ENCODE peak calls at places on chromosome X, in seven cellular contexts. One of them, this sample, is unnamed.

GRCh38 chrX:107597264-107597663 is 31.0 kb upstream of the PRPS1 start:
- DNase-seq in mesendoderm: no peak
- DNase-seq in H9: no peak
- DNase-seq in neuronal stem cell: no peak
- DNase-seq in H1: no peak
- DNase-seq in IMR-90: no peak
- DNase-seq in trophoblast cell: no peak
- DNase-seq in this sample: no peak

GRCh38 chrX:108736509-108737479 is at the start of gene IRS4:
- DNase-seq in mesendoderm: peak
- DNase-seq in H9: peak
- DNase-seq in neuronal stem cell: peak
- DNase-seq in H1: peak
- DNase-seq in IMR-90: no peak
- DNase-seq in trophoblast cell: peak
- DNase-seq in this sample: peak

GRCh38 chrX:2490634-2491033 is 10.1 kb downstream of the DHRSX start:
- DNase-seq in mesendoderm: no peak
- DNase-seq in H9: no peak
- DNase-seq in neuronal stem cell: no peak
- DNase-seq in H1: no peak
- DNase-seq in IMR-90: no peak
- DNase-seq in trophoblast cell: no peak
- DNase-seq in this sample: no peak

GRCh38 chrX:109931677-109932076 is 71.2 kb upstream of the TMEM164 start:
- DNase-seq in mesendoderm: no peak
- DNase-seq in H9: no peak
- DNase-seq in neuronal stem cell: no peak
- DNase-seq in H1: no peak
- DNase-seq in IMR-90: no peak
- DNase-seq in trophoblast cell: no peak
- DNase-seq in this sample: no peak

GRCh38 chrX:13750204-13750603 is 15.7 kb downstream of the OFD1 start:
- DNase-seq in mesendoderm: peak
- DNase-seq in H9: no peak
- DNase-seq in neuronal stem cell: no peak
- DNase-seq in H1: no peak
- DNase-seq in IMR-90: peak
- DNase-seq in trophoblast cell: peak
- DNase-seq in this sample: peak

GRCh38 chrX:21865436-21865835 is 9.6 kb downstream of the YY2 start:
- DNase-seq in mesendoderm: no peak
- DNase-seq in H9: no peak
- DNase-seq in neuronal stem cell: no peak
- DNase-seq in H1: no peak
- DNase-seq in IMR-90: peak
- DNase-seq in trophoblast cell: no peak
- DNase-seq in this sample: no peak

GRCh38 chrX:16311671-16312070 is 144.4 kb downstream of the MAGEB17 start:
- DNase-seq in mesendoderm: peak
- DNase-seq in H9: no peak
- DNase-seq in neuronal stem cell: no peak
- DNase-seq in H1: no peak
- DNase-seq in IMR-90: no peak
- DNase-seq in trophoblast cell: peak
- DNase-seq in this sample: no peak

GRCh38 chrX:22122510-22122909 is 90.4 kb downstream of the PHEX start:
- DNase-seq in mesendoderm: no peak
- DNase-seq in H9: no peak
- DNase-seq in neuronal stem cell: no peak
- DNase-seq in H1: no peak
- DNase-seq in IMR-90: peak
- DNase-seq in trophoblast cell: no peak
- DNase-seq in this sample: peak

GRCh38 chrX:1453951-1454785 is 1.5 kb upstream of the ASMTL start:
- DNase-seq in mesendoderm: peak
- DNase-seq in H9: peak
- DNase-seq in neuronal stem cell: peak
- DNase-seq in H1: peak
- DNase-seq in IMR-90: peak
- DNase-seq in trophoblast cell: peak
- DNase-seq in this sample: peak

GRCh38 chrX:9847071-9847470 is 60.8 kb downstream of the SHROOM2 start:
- DNase-seq in mesendoderm: no peak
- DNase-seq in H9: no peak
- DNase-seq in neuronal stem cell: no peak
- DNase-seq in H1: no peak
- DNase-seq in IMR-90: peak
- DNase-seq in trophoblast cell: peak
- DNase-seq in this sample: peak

GRCh38 chrX:27619975-27620374 is 29.8 kb downstream of the DCAF8L2 start:
- DNase-seq in mesendoderm: peak
- DNase-seq in H9: no peak
- DNase-seq in neuronal stem cell: no peak
- DNase-seq in H1: no peak
- DNase-seq in IMR-90: peak
- DNase-seq in trophoblast cell: no peak
- DNase-seq in this sample: peak

GRCh38 chrX:107429090-107429489 is 20.4 kb upstream of the FRMPD3 start:
- DNase-seq in mesendoderm: peak
- DNase-seq in H9: peak
- DNase-seq in neuronal stem cell: no peak
- DNase-seq in H1: peak
- DNase-seq in IMR-90: peak
- DNase-seq in trophoblast cell: peak
- DNase-seq in this sample: peak

DNA sequence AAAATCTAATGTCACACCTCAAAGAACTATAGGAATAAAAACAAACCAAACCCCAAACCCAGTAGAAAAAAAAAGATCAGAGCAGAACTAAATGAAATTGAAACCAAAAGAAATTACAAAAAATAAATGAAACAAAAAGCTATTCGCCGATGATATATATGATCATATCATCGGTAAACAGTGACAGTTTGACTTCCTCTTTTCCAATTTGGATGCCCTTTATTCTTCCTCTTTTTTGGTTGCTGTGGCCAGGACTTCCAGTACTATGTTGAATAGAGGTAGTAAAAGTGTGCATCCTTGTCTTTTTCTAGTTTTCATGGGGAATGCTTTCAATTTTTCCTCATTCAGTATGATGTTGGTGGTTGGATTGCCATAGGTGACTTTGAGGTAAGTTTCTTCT is 215.3 kb upstream of the AR start:
- DNase-seq in mesendoderm: no peak
- DNase-seq in H9: no peak
- DNase-seq in neuronal stem cell: no peak
- DNase-seq in H1: no peak
- DNase-seq in IMR-90: no peak
- DNase-seq in trophoblast cell: no peak
- DNase-seq in this sample: no peak
- H2BK5ac ChIP-seq in mesendoderm: no peak
- H2BK5ac ChIP-seq in H9: no peak
- H2BK5ac ChIP-seq in neuronal stem cell: no peak
- H2BK5ac ChIP-seq in H1: no peak
- H2BK5ac ChIP-seq in IMR-90: no peak
- H2BK5ac ChIP-seq in trophoblast cell: no peak
- H2BK5ac ChIP-seq in this sample: no peak

DNA sequence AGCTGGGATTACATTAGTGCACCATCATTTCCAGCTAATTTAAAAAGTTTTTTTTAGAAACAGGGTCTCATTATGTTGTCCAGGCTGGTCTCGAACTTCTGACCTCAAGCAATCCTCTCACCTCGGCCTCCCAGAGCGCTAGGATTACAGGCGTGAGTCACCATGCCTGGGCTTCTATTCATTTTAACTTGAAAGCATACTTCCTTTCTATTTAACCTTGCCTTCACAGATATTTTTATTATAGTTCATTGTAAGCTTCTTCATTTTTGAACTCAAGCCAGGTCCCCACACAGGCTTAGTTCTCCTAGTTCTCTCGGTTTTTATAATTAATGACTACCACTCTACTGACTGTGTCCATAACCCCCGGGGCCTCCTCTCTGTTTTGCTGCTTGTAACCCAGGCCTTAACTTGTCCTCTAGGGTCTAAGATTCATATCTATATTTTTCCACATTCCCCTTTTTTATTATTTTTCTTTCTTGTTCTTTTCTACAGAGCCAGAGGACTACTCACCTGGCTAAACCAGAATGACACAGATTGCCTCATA is 50.7 kb downstream of the SNX12 start:
- DNase-seq in mesendoderm: no peak
- DNase-seq in H9: no peak
- DNase-seq in neuronal stem cell: no peak
- DNase-seq in H1: no peak
- DNase-seq in IMR-90: peak
- DNase-seq in trophoblast cell: peak
- DNase-seq in this sample: no peak
- H2BK5ac ChIP-seq in mesendoderm: no peak
- H2BK5ac ChIP-seq in H9: no peak
- H2BK5ac ChIP-seq in neuronal stem cell: no peak
- H2BK5ac ChIP-seq in H1: no peak
- H2BK5ac ChIP-seq in IMR-90: no peak
- H2BK5ac ChIP-seq in trophoblast cell: no peak
- H2BK5ac ChIP-seq in this sample: no peak

DNA sequence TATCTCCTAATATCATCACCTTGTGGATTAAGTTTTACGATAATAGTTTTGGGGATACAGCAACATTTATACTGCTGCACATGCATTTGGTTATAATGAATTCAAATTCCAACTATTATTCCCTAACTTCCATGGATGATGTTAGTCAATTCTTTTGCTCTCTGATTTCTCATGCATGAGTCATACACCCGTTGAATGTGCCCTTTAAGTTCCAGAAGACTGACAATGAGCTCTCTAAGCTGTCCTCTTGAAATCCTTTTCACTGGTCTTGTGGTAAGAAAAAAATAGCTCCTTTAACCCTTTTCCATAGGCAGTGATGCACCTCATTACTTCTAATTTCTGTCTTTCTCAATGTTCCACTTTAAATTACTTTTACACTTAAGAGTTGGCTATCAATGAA is 1095.2 kb upstream of the POU3F4 start:
- DNase-seq in mesendoderm: peak
- DNase-seq in H9: no peak
- DNase-seq in neuronal stem cell: peak
- DNase-seq in H1: no peak
- DNase-seq in IMR-90: no peak
- DNase-seq in trophoblast cell: no peak
- DNase-seq in this sample: no peak
- H2BK5ac ChIP-seq in mesendoderm: no peak
- H2BK5ac ChIP-seq in H9: no peak
- H2BK5ac ChIP-seq in neuronal stem cell: no peak
- H2BK5ac ChIP-seq in H1: no peak
- H2BK5ac ChIP-seq in IMR-90: no peak
- H2BK5ac ChIP-seq in trophoblast cell: no peak
- H2BK5ac ChIP-seq in this sample: no peak

DNA sequence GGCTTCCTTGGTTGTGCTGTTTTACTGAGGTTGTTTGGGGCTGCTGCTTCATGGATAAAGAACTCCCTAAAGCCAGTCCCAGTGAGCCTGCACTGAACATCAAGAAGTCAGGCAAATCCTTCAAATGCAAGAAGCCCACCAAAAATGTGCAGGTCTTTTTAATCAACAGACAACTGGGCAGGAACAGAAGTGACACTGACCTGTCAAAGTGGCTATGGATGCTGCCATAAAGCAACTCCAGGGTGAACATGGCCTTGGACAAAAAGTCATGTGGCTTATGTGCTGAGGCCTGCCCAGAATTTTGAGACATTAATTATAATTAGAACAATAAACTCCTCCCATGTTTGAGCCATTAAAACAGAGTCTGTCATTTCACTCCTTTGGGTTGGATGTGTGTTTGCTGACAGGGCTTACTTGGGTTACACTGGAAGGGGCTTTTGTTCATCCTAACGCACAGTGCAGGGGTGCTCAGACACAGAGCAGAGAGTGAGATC is at the start of gene ETDC:
- DNase-seq in mesendoderm: no peak
- DNase-seq in H9: no peak
- DNase-seq in neuronal stem cell: no peak
- DNase-seq in H1: no peak
- DNase-seq in IMR-90: no peak
- DNase-seq in trophoblast cell: no peak
- DNase-seq in this sample: no peak
- H2BK5ac ChIP-seq in mesendoderm: no peak
- H2BK5ac ChIP-seq in H9: no peak
- H2BK5ac ChIP-seq in neuronal stem cell: no peak
- H2BK5ac ChIP-seq in H1: no peak
- H2BK5ac ChIP-seq in IMR-90: no peak
- H2BK5ac ChIP-seq in trophoblast cell: no peak
- H2BK5ac ChIP-seq in this sample: no peak

GRCh38 chrX:49951524-49952193 is 29.3 kb downstream of the CLCN5 start:
- DNase-seq in mesendoderm: no peak
- DNase-seq in H9: no peak
- DNase-seq in neuronal stem cell: no peak
- DNase-seq in H1: no peak
- DNase-seq in IMR-90: no peak
- DNase-seq in trophoblast cell: no peak
- DNase-seq in this sample: no peak

GRCh38 chrX:49947778-49948177 is 25.4 kb downstream of the CLCN5 start:
- DNase-seq in mesendoderm: no peak
- DNase-seq in H9: no peak
- DNase-seq in neuronal stem cell: no peak
- DNase-seq in H1: no peak
- DNase-seq in IMR-90: no peak
- DNase-seq in trophoblast cell: no peak
- DNase-seq in this sample: no peak
- H2BK5ac ChIP-seq in mesendoderm: no peak
- H2BK5ac ChIP-seq in H9: no peak
- H2BK5ac ChIP-seq in neuronal stem cell: no peak
- H2BK5ac ChIP-seq in H1: no peak
- H2BK5ac ChIP-seq in IMR-90: no peak
- H2BK5ac ChIP-seq in trophoblast cell: no peak
- H2BK5ac ChIP-seq in this sample: no peak